ENCODE peak calls at places on chromosome 1, in four cellular contexts. Q is DND-41, U is testis, E is left lung. A is an unnamed sample.

GRCh38 chr1:241408170-241408569 is 51.2 kb upstream of the RGS7 start:
- DNase-seq in U (no peak), E (no peak), Q (no peak), A (no peak)

GRCh38 chr1:1083181-1084027 is 9.3 kb upstream of the RNF223 start:
- DNase-seq in U (peak; percentile 12), E (peak; percentile 30), Q (no peak), A (no peak)

GRCh38 chr1:17440074-17440826 is 773 bp upstream of the RCC2 start:
- DNase-seq in Q (peak; percentile 41), E (no peak), U (peak; percentile 25), A (no peak)

GRCh38 chr1:67645495-67646144 is 39.4 kb upstream of the GADD45A start:
- DNase-seq in U (peak; percentile 48), E (no peak), Q (no peak), A (no peak)

GRCh38 chr1:241702436-241702835 is 50.4 kb downstream of the WDR64 start:
- DNase-seq in U (no peak), Q (no peak), E (no peak), A (no peak)

GRCh38 chr1:108584320-108584968 is 24.5 kb downstream of the EEIG2 start:
- DNase-seq in E (no peak), U (no peak), Q (no peak), A (no peak)

GRCh38 chr1:218467101-218467728 is 122.1 kb downstream of the TGFB2 start:
- DNase-seq in E (no peak), U (no peak), Q (no peak), A (no peak)

GRCh38 chr1:101075926-101076325 is 50.3 kb upstream of the DPH5 start:
- DNase-seq in Q (no peak), U (no peak), E (no peak), A (no peak)

GRCh38 chr1:186869829-186870228 is 41.1 kb downstream of the PLA2G4A start:
- DNase-seq in U (no peak), Q (no peak), E (no peak), A (no peak)

GRCh38 chr1:3352084-3352951 is 102.1 kb upstream of the ARHGEF16 start:
- DNase-seq in E (no peak), U (peak; percentile 85), Q (no peak), A (peak; percentile 65)

GRCh38 chr1:76640092-76640491 is 227.2 kb upstream of the ST6GALNAC5 start:
- DNase-seq in U (no peak), Q (no peak), E (no peak), A (peak; percentile 1)

GRCh38 chr1:202158810-202159533 is 1.4 kb downstream of the PTPN7 start:
- DNase-seq in Q (peak; percentile 62), U (peak; percentile 60), E (no peak), A (no peak)

GRCh38 chr1:49016030-49016991 is 239.6 kb upstream of the BEND5 start:
- DNase-seq in Q (no peak), E (no peak), U (no peak), A (no peak)

GRCh38 chr1:14027099-14027498 is 327.1 kb downstream of the PRDM2 start:
- DNase-seq in E (no peak), Q (no peak), U (no peak), A (no peak)

GRCh38 chr1:38577937-38578443 is 281.6 kb downstream of the RRAGC start:
- DNase-seq in U (no peak), Q (no peak), E (no peak), A (no peak)

GRCh38 chr1:209246660-209247059 is 336.9 kb upstream of the CAMK1G start:
- DNase-seq in Q (no peak), U (no peak), E (no peak), A (no peak)

GRCh38 chr1:231841616-231842344 is 215.2 kb downstream of the DISC1 start:
- DNase-seq in E (no peak), U (no peak), Q (no peak), A (peak; percentile 73)

GRCh38 chr1:208264469-208265126 is 20.4 kb upstream of the PLXNA2 start:
- DNase-seq in Q (no peak), U (no peak), E (no peak), A (no peak)

GRCh38 chr1:213443415-213443814 is 392.4 kb downstream of the RPS6KC1 start:
- DNase-seq in U (no peak), E (no peak), Q (no peak), A (no peak)

GRCh38 chr1:167126811-167127210 is 32.9 kb downstream of the STYXL2 start:
- DNase-seq in Q (no peak), E (no peak), U (peak; percentile 77), A (no peak)

GRCh38 chr1:203702130-203702577 is 62.8 kb upstream of the LAX1 start:
- DNase-seq in U (peak; percentile 70), E (no peak), Q (peak; percentile 75), A (peak; percentile 49)

GRCh38 chr1:37433171-37433570 is 41.2 kb upstream of the ZC3H12A start:
- DNase-seq in E (no peak), U (no peak), Q (no peak), A (no peak)

GRCh38 chr1:169250022-169250421 is 117.6 kb downstream of the NME7 start:
- DNase-seq in U (no peak), E (no peak), Q (no peak), A (peak; percentile 12)

GRCh38 chr1:162561616-162562451 is at the start of gene UAP1:
- DNase-seq in U (peak; percentile 42), E (no peak), Q (no peak), A (peak; percentile 14)

GRCh38 chr1:88650676-88651418 is 33.2 kb upstream of the PKN2 start:
- DNase-seq in U (no peak), E (no peak), Q (no peak), A (peak; percentile 15)

GRCh38 chr1:88649932-88650331 is 34.1 kb upstream of the PKN2 start:
- DNase-seq in U (no peak), Q (no peak), E (no peak), A (no peak)

GRCh38 chr1:88648706-88649105 is 35.4 kb upstream of the PKN2 start:
- DNase-seq in U (no peak), Q (no peak), E (no peak), A (no peak)

GRCh38 chr1:88646852-88647645 is 37.0 kb upstream of the PKN2 start:
- DNase-seq in Q (no peak), U (no peak), E (no peak), A (no peak)

GRCh38 chr1:88647749-88648415 is 36.2 kb upstream of the PKN2 start:
- DNase-seq in E (no peak), Q (no peak), U (no peak), A (no peak)
- H3K27ac ChIP-seq in E (no peak overlapping the region), Q (no peak overlapping the region), U (no peak overlapping the region), A (no peak overlapping the region)

GRCh38 chr1:85340427-85340826 is 64.0 kb upstream of the BCL10 start:
- DNase-seq in U (no peak), E (no peak), Q (no peak), A (no peak)

GRCh38 chr1:85342177-85342576 is 65.7 kb upstream of the BCL10 start:
- DNase-seq in U (no peak), Q (no peak), E (no peak), A (no peak)

GRCh38 chr1:85344256-85344694 is 67.8 kb upstream of the BCL10 start:
- DNase-seq in Q (no peak), E (no peak), U (peak; percentile 36), A (peak; percentile 67)

GRCh38 chr1:85343612-85344255 is 67.3 kb upstream of the BCL10 start:
- DNase-seq in U (no peak), Q (no peak), E (no peak), A (no peak)

DNA sequence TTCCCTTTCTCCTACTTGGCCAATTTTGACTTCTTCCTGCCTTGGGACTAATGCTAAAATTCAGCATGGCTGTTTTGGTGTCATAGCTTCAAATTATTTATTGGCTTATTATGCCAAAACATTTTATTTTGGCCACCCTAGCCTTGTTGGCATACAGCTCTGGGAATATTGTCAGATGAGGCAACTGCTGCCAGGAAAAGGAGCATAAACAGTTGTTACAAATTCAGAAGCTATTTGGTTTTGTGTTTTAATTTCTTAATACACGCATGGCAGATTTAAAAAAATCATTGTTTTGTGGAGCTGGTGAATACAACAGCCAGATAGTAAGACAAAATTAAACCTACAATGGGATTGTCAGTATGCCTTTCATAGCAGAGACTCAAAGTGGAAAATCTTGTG is 66.8 kb upstream of the BCL10 start:
- DNase-seq in U (no peak), E (no peak), Q (no peak), A (no peak)
- H3K4me1 ChIP-seq in U (peaks cover 4% of the 10 kb centered on the region), E (peaks cover 14% of the 10 kb centered on the region), Q (no peaks in the 10 kb centered on the region), A (peaks cover 4% of the 10 kb centered on the region)

GRCh38 chr1:88661951-88662664 is 22.0 kb upstream of the PKN2 start:
- DNase-seq in E (no peak), Q (no peak), U (no peak), A (no peak)
- H3K27ac ChIP-seq in E (no peak overlapping the region), Q (no peak overlapping the region), U (no peak overlapping the region), A (peak overlapping the region; percentile 17)

DNA sequence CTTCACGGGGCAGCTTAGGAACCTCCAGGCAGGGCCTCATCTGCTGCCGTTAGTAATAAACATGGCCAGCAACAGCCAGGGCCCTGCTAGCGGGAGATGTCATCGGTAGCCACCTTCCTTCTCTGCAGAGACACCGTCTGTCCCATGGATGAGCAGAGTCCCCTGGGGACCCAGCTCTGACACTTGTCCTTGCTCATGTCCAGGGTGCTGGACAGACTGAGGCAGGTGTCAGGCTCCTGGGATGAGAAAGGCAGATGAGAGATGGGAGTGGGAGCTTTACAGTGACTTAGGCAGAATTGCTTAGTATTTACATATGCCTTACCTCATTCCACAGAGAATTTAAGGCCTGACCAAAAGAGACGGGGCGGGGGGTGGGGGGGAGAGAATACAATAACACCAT is 25.0 kb downstream of the CAPN2 start:
- DNase-seq in E (no peak), U (no peak), Q (no peak), A (no peak)
- H3K4me1 ChIP-seq in E (peaks cover 68% of the 10 kb centered on the region), U (peaks cover 25% of the 10 kb centered on the region), Q (no peaks in the 10 kb centered on the region), A (peaks cover 12% of the 10 kb centered on the region)

GRCh38 chr1:206918076-206918475 is 3.7 kb downstream of the FCMR start:
- DNase-seq in Q (no peak), E (no peak), U (no peak), A (no peak)

GRCh38 chr1:206915085-206915735 is 6.5 kb downstream of the FCMR start:
- DNase-seq in Q (no peak), E (no peak), U (no peak), A (no peak)

GRCh38 chr1:206912445-206913095 is 9.2 kb downstream of the FCMR start:
- DNase-seq in U (peak; percentile 84), E (no peak), Q (peak; percentile 73), A (peak; percentile 86)

GRCh38 chr1:206914138-206914537 is 7.6 kb downstream of the FCMR start:
- DNase-seq in U (no peak), Q (no peak), E (no peak), A (no peak)

DNA sequence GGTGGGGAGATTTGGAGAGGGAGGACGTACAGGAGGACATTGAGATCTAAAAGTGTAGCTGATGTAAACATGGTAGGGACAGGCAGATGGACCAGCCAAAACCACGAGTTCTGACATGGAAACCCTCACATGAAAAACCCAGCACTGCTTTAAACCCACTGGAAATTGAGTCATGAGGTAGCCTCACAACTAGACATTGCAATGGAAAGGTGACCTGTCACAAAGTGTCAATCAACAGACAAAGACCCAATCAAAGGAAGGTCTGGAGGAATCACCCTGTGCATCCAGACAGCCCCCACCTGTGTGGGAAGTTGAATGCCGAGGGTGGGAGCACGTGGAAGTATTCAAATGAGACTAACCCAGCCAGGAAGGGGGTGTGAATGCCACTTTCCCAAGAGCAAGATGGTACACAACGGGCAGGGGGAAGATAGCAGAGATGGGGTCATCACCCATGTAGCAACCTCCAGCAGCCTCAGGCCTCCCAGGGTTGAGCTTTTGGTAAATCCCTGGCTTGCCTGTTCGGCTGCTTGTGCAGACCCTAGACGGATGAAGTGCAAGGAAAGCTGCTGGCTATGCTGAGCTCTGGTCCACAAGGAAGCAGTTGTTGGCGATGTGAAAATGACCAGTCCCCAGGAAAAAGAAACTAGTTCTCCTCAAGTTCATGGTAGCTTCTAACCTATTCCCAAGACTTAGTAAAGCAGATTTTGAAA is 5.6 kb downstream of the FCMR start:
- DNase-seq in E (no peak), Q (no peak), U (no peak), A (no peak)
- H3K27ac ChIP-seq in E (no peak overlapping the region), Q (peak overlapping the region; percentile 42), U (no peak overlapping the region), A (no peak overlapping the region)

GRCh38 chr1:35539073-35539823 is 18.0 kb downstream of the KIAA0319L start:
- DNase-seq in E (no peak), Q (peak; percentile 45), U (no peak), A (no peak)
- H3K4me1 ChIP-seq in E (peaks cover 59% of the 10 kb centered on the region), Q (no peaks in the 10 kb centered on the region), U (peaks cover 9% of the 10 kb centered on the region), A (no peaks in the 10 kb centered on the region)

A was measured in cardiac muscle cell.